ENCODE peak calls at places on chromosomes 13 and 19, in ten cellular contexts. F is chondrocyte, U is progenitor cell of endocrine pancreas, X is heart left ventricle, L is foreskin keratinocyte, R is A549, P is HFFc6, D is fibroblast of mammary gland, H is foreskin fibroblast, E is cardiac muscle cell. Q is an unnamed sample.
A peak's percentile ranks its signal among the peaks of the same experiment; 100 is the strongest.

GRCh38 chr13:100454876-100455275 is 133.7 kb downstream of the GGACT start:
- DNase-seq in F (no peak), U (no peak), X (no peak), L (peak; percentile 46), R (no peak), P (peak; percentile 39), D (peak; percentile 47), H (peak; percentile 34), E (no peak), Q (no peak)

GRCh38 chr13:85241045-85241444 is 558.2 kb downstream of the SLITRK6 start:
- DNase-seq in F (no peak), U (no peak), X (no peak), L (peak; percentile 72), R (no peak), P (peak; percentile 5), D (peak; percentile 23), H (peak; percentile 16), E (no peak), Q (no peak)

GRCh38 chr19:52963229-52963760 is 614 bp upstream of the ZNF816 start:
- DNase-seq in F (no peak), U (no peak), X (peak; percentile 36), L (no peak), R (no peak), P (no peak), D (no peak), H (no peak), E (peak; percentile 52), Q (peak; percentile 52)

GRCh38 chr13:92807343-92807742 is 419.3 kb upstream of the GPC6 start:
- DNase-seq in F (no peak), U (no peak), X (no peak), L (no peak), R (no peak), P (no peak), D (no peak), H (no peak), E (no peak), Q (no peak)

GRCh38 chr13:67351915-67352314 is 121.8 kb upstream of the PCDH9 start:
- DNase-seq in F (no peak), U (no peak), X (no peak), L (no peak), R (no peak), P (no peak), D (peak; percentile 12), H (no peak), E (no peak), Q (no peak)

GRCh38 chr19:35495107-35496064 is 5.1 kb upstream of the KRTDAP start:
- DNase-seq in F (no peak), U (peak; percentile 56), X (peak; percentile 71), L (no peak), R (peak; percentile 81), P (peak; percentile 46), D (peak; percentile 59), H (peak; percentile 61), E (peak; percentile 84), Q (peak; percentile 74)

GRCh38 chr19:13195678-13196077 is 45.5 kb downstream of the IER2 start:
- DNase-seq in F (no peak), U (no peak), X (no peak), L (no peak), R (peak; percentile 36), P (no peak), D (no peak), H (no peak), E (peak; percentile 61), Q (peak; percentile 56)

GRCh38 chr19:18699403-18700054 is 16.0 kb downstream of the CRTC1 start:
- DNase-seq in F (no peak), U (no peak), X (no peak), L (no peak), R (no peak), P (no peak), D (no peak), H (no peak), E (no peak), Q (no peak)

DNA sequence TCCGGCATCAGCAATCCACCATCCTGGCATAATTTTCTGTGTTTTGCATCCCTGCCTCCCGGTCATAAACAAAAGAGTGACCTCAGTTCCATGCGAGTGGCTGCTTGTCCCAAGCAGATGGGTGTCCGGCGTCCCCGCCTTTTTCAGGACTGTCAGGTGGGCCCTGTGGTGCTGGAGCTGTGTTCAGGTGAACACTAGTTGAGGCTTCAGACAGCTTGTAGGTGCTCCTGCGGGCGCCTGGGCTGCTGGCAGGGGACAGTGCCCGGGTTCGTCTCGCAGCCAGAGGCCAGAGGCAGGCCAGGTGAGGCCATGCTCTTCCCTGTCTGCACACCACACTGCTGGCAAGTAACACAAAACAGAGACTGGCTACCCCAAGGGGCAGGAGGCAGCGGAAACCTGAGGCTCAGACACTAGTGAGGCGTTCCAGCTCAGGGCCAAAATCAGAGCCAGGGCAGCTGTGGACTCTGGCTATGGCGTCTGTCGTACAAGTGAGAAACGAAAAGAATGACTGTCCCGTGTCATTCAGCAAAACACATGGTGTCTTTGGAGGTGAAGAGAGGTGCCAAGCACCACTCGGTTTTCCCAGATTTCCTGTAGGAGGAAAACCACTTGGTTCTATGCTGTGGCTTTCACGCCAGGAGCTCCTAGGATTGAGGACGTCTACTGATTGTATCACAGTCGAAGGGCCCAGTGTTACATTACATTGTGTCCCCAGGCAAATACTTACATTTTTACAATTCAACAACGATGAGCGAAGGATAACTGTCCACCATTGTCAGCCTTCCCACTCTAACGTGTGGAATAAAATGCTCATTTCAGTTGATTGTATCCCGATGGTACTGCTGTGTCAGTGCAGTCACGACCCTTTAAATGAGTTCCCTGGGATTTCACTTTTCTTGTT is 104.0 kb downstream of the ATP11A start:
- DNase-seq in F (no peak), U (no peak), X (no peak), L (no peak), R (no peak), P (no peak), D (no peak), H (no peak), E (no peak), Q (no peak)
- TF ChIP-seq CTCF in F (no peak), U (no peak), X (no peak), L (no peak), R (no peak), P (no peak), D (no peak), H (no peak), E (no peak), Q (no peak)

DNA sequence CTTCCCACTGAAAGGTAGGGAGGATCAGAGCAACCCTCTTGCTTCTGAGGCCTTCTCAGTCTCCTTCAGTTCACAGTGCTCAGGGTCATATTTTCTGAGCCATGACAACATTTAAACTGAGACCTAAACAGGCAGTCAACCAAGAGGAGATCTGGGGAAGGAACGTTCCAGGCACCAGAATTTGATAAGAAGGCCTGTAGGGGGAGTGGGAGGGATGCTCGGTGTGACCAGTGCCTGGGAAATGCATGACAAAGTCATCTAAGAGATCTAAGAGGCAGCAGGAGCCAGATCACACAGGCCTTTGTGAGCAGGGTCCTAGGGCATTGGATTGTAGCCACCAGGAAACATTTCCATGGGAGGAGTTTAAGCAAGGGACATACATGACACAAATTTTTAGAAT is 71.6 kb downstream of the SHISA2 start:
- DNase-seq in F (no peak), U (no peak), X (no peak), L (no peak), R (peak; percentile 22), P (peak; percentile 3), D (no peak), H (no peak), E (peak; percentile 50), Q (peak; percentile 33)
- TF ChIP-seq CTCF in F (peak; percentile 74), U (peak; percentile 27), X (peak; percentile 14), L (peak; percentile 37), R (no peak), P (peak; percentile 50), D (no peak), H (peak; percentile 33), E (peak; percentile 39), Q (peak; percentile 41)

GRCh38 chr19:48625891-48626327 is 6.6 kb downstream of the SPHK2 start:
- DNase-seq in F (no peak), U (no peak), X (peak; percentile 41), L (no peak), R (no peak), P (no peak), D (no peak), H (no peak), E (no peak), Q (no peak)

GRCh38 chr19:48627865-48628314 is 8.6 kb downstream of the SPHK2 start:
- DNase-seq in F (no peak), U (no peak), X (no peak), L (no peak), R (no peak), P (no peak), D (no peak), H (no peak), E (no peak), Q (no peak)

GRCh38 chr19:48629297-48629598 is 7.9 kb downstream of the DBP start:
- DNase-seq in F (no peak), U (no peak), X (no peak), L (no peak), R (no peak), P (no peak), D (no peak), H (no peak), E (no peak), Q (no peak)

GRCh38 chr19:48628486-48629296 is 8.5 kb downstream of the DBP start:
- DNase-seq in F (no peak), U (no peak), X (peak; percentile 40), L (no peak), R (no peak), P (no peak), D (no peak), H (no peak), E (no peak), Q (no peak)

DNA sequence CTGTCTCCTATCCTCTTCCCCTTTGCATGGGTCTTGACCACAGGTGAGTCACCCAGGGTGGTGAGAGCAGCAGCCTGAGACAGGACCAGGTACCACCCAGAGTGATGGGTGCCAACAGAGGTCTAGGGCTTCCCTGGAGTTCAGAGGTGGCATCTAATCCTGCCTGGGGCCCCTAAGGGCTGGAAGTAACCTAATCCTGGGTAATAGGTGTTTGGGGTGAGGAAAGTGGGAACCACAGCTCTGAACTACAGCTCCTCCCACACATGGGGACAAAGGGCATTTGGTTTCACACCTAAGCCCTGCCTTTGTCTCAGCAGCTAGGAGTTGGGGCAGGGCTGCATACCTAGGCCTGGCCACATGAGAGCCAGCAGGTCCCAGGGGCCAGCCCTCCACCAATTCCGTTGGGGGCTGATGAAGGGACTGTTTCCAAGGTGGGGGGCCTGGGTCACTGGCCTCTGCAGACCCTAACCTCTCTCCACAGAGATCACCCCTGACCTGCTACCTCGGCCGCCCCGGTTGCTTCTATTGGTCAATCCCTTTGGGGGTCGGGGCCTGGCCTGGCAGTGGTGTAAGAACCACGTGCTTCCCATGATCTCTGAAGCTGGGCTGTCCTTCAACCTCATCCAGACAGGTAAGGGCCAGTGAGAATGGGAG is 8.0 kb downstream of the SPHK2 start:
- DNase-seq in F (no peak), U (no peak), X (no peak), L (no peak), R (no peak), P (no peak), D (no peak), H (no peak), E (no peak), Q (no peak)
- TF ChIP-seq CTCF in F (no peak), U (no peak), X (no peak), L (no peak), R (no peak), P (no peak), D (no peak), H (no peak), E (no peak), Q (no peak)

DNA sequence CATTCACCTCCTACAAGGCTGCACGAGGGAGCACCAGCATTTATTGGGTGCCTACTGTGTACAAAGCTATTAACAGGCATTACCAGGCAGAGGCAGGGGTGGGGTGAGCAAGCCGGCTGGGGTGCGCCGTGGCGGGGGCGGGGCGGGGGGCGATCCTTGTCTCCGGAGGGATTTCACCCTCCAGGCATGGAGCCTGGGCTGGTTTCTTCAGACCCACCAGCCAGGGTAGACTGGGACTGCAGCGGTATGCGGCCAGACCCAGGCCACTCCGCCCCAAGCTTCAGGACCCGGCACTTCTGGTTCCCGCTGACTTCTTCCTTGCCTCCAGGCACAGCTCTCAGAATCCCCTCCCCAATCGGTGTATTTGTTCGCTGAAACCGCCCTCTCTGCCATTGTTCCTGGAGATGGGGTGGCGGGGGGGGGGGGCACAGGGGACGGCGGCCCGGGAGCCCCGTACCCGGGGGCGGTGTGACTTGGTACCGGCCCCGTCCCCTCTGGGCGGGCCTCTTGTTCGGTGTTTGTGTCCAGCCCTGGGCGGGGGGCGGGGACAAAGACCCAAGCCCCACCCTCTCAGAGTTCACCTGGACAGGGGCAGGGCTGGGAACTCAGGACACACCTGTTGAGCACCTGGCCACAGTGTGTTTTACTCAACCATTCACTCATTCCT is 14.4 kb downstream of the TJP3 start:
- DNase-seq in F (no peak), U (peak; percentile 64), X (no peak), L (no peak), R (no peak), P (no peak), D (no peak), H (no peak), E (peak; percentile 57), Q (no peak)
- TF ChIP-seq CTCF in F (no peak), U (no peak), X (no peak), L (no peak), R (no peak), P (no peak), D (no peak), H (no peak), E (no peak), Q (no peak)